ENCODE peak calls at places on chromosomes 6 and 20, in four cellular contexts. F is naive thymus-derived CD4-positive, alpha-beta T cell; Z is psoas muscle; U is endothelial cell of umbilical vein. H is an unnamed sample.

GRCh38 chr20:37575884-37576283 is 48.2 kb upstream of the BLCAP start:
- DNase-seq in U (no peak), Z (no peak), F (no peak), H (no peak)

GRCh38 chr6:65776332-65776731 is 69.3 kb upstream of the EYS start:
- DNase-seq in U (no peak), F (no peak), Z (no peak), H (no peak)

GRCh38 chr6:42898891-42899361 is 16.9 kb upstream of the PTCRA start:
- DNase-seq in U (peak; percentile 64), F (peak; percentile 32), Z (peak; percentile 22), H (no peak)

GRCh38 chr20:61609461-61609860 is 357.4 kb downstream of the CDH4 start:
- DNase-seq in F (no peak), Z (no peak), U (no peak), H (no peak)

GRCh38 chr20:10177326-10177725 is 41.3 kb upstream of the SNAP25 start:
- DNase-seq in Z (no peak), U (no peak), F (no peak), H (no peak)

GRCh38 chr6:43096451-43097097 is 20.5 kb downstream of the PTK7 start:
- DNase-seq in Z (no peak), U (peak; percentile 35), F (no peak), H (no peak)

GRCh38 chr20:44963325-44964215 is 2.7 kb upstream of the STK4 start:
- DNase-seq in F (no peak), U (no peak), Z (no peak), H (no peak)

GRCh38 chr6:53020005-53020744 is 25.1 kb upstream of the GSTA4 start:
- DNase-seq in F (no peak), U (no peak), Z (no peak), H (no peak)

GRCh38 chr6:51541847-51542246 is 545.6 kb downstream of the PKHD1 start:
- DNase-seq in Z (no peak), F (no peak), U (no peak), H (no peak)

GRCh38 chr6:122286512-122286911 is 112.9 kb upstream of the HSF2 start:
- DNase-seq in F (no peak), U (no peak), Z (no peak), H (no peak)

GRCh38 chr6:145887969-145888368 is 73.4 kb upstream of the FBXO30 start:
- DNase-seq in F (no peak), Z (no peak), U (peak; percentile 70), H (no peak)

GRCh38 chr6:159979136-159979874 is 10.4 kb downstream of the IGF2R start:
- DNase-seq in Z (peak; percentile 70), F (no peak), U (peak; percentile 46), H (no peak)

GRCh38 chr20:50546729-50547314 is 36.6 kb downstream of the PTPN1 start:
- DNase-seq in F (no peak), Z (no peak), U (no peak), H (no peak)

GRCh38 chr6:133546098-133546497 is 304.9 kb downstream of the EYA4 start:
- DNase-seq in F (no peak), Z (no peak), U (no peak), H (no peak)

GRCh38 chr20:11807070-11807741 is 110.5 kb upstream of the BTBD3 start:
- DNase-seq in Z (no peak), U (peak; percentile 80), F (no peak), H (no peak)

GRCh38 chr6:37862992-37863391 is 43.5 kb downstream of the ZFAND3 start:
- DNase-seq in Z (no peak), F (no peak), U (no peak), H (no peak)

GRCh38 chr20:37233471-37234253 is 28.0 kb downstream of the GHRH start:
- DNase-seq in F (no peak), U (no peak), Z (no peak), H (no peak)

GRCh38 chr6:125931733-125932450 is 24.7 kb upstream of the HINT3 start:
- DNase-seq in U (peak; percentile 38), F (no peak), Z (no peak), H (no peak)

GRCh38 chr6:161830866-161831600 is 557.2 kb upstream of the AGPAT4 start:
- DNase-seq in F (no peak), U (no peak), Z (no peak), H (no peak)

GRCh38 chr20:4656491-4656890 is 65.2 kb upstream of the PRND start:
- DNase-seq in F (no peak), Z (no peak), U (peak; percentile 97), H (no peak)

GRCh38 chr6:158439255-158439654 is 120.6 kb upstream of the TMEM181 start:
- DNase-seq in F (no peak), Z (no peak), U (no peak), H (no peak)

GRCh38 chr20:63554361-63555278 is 661 bp downstream of the FNDC11 start:
- DNase-seq in U (no peak), F (no peak), Z (no peak), H (no peak)

GRCh38 chr6:169991913-169992312 is 240.5 kb downstream of the ERMARD start:
- DNase-seq in U (no peak), F (no peak), Z (no peak), H (no peak)

GRCh38 chr6:148811472-148811871 is 64.6 kb downstream of the UST start:
- DNase-seq in U (no peak), Z (no peak), F (no peak), H (no peak)

GRCh38 chr6:41643899-41644269 is 5.6 kb downstream of the MDFI start:
- DNase-seq in Z (no peak), U (no peak), F (no peak), H (no peak)

GRCh38 chr20:53829706-53830521 is 236.3 kb upstream of the ZNF217 start:
- DNase-seq in F (no peak), Z (no peak), U (peak; percentile 65), H (peak; percentile 36)

GRCh38 chr6:11350294-11350693 is 117.8 kb upstream of the NEDD9 start:
- DNase-seq in U (no peak), Z (no peak), F (no peak), H (no peak)

GRCh38 chr6:131787955-131788712 is 19.7 kb upstream of the ENPP1 start:
- DNase-seq in F (no peak), Z (peak; percentile 41), U (no peak), H (no peak)

GRCh38 chr20:46074006-46074405 is 15.8 kb downstream of the NCOA5 start:
- DNase-seq in F (no peak), U (no peak), Z (no peak), H (no peak)

GRCh38 chr20:46070215-46070910 is 19.4 kb downstream of the NCOA5 start:
- DNase-seq in F (no peak), Z (no peak), U (no peak), H (no peak)

GRCh38 chr20:46073024-46073423 is 16.7 kb downstream of the NCOA5 start:
- DNase-seq in U (no peak), Z (no peak), F (no peak), H (no peak)

GRCh38 chr20:46071573-46071972 is 18.2 kb downstream of the NCOA5 start:
- DNase-seq in U (no peak), Z (no peak), F (no peak), H (no peak)

DNA sequence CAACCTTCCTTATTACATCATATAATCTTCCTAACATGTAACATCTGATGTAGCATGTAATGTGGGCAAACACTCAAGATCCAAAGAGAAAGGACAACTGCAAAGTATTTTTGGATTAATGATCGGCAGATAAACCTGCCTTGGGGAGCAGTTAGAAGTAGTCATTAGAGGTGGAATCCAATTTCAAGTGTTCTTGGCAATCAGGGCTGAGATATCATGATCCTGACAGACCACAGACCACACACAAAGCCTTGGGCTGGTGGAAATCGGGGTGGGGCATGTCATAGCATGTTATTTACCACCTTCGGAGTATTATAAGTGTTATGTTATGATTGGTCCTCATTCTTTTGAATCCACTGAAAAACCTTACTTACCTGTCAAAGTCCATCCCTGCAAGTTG is 16.3 kb downstream of the NCOA5 start:
- DNase-seq in U (no peak), Z (no peak), F (no peak), H (no peak)
- H3K4me3 ChIP-seq in U (no peak overlapping the region), Z (no peak overlapping the region), F (no peak overlapping the region), H (no peak overlapping the region)

GRCh38 chr6:31197559-31198305 is 27.2 kb upstream of the POU5F1 start:
- DNase-seq in Z (peak; percentile 89), F (peak; percentile 78), U (peak; percentile 74), H (peak; percentile 53)
- H3K4me1 ChIP-seq in Z (peaks cover 5% of the 10 kb centered on the region), F (peaks cover 27% of the 10 kb centered on the region), U (peaks cover 4% of the 10 kb centered on the region), H (peaks cover 4% of the 10 kb centered on the region)

DNA sequence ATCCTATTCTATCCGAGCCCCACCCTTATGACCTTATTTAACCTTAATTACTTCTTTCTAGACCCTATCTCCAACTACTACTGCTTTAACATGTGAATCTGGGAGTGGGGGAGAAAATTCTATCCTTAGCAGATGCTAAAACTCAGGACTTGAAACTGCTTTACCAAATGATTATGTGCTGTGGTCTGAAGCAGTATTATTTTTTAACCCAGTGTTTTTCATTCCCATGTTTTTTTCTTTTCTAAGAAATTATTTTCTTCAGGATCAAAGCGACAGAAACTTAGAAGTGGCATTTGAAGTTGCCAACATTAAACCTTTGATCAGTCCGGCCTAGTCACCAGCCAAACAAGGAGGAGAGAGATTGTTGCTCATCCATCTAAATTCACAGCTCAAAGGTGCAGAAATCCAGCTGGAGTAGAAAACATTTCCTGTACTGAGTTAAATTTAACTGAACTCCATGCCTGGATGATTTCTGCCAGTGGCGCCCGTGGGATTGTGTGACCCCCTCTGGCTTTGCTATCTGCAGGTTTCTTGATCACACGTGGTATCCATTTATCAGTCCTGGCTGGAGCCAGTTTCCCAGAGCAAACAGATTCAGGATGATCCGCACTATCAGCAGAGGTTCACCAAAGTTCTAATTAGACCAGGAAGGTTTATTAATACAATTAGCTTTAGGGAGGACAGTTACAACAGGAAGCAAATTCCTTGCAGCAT is 300.5 kb downstream of the PLCB1 start:
- DNase-seq in Z (no peak), U (no peak), F (no peak), H (no peak)
- H3K27me3 ChIP-seq in Z (no peaks in the 10 kb centered on the region), U (no peaks in the 10 kb centered on the region), F (no peaks in the 10 kb centered on the region), H (no peaks in the 10 kb centered on the region)

GRCh38 chr6:73299171-73300073 is 36.4 kb upstream of the KHDC1 start:
- DNase-seq in Z (no peak), U (no peak), F (no peak), H (no peak)
- H3K4me3 ChIP-seq in Z (peak overlapping the region; percentile 46), U (peak overlapping the region; percentile 25), F (no peak overlapping the region), H (no peak overlapping the region)

GRCh38 chr6:121105461-121105860 is 228.8 kb downstream of the TBC1D32 start:
- DNase-seq in F (no peak), Z (no peak), U (no peak), H (no peak)

GRCh38 chr6:121112358-121112757 is 221.9 kb downstream of the TBC1D32 start:
- DNase-seq in U (no peak), Z (no peak), F (no peak), H (no peak)

GRCh38 chr6:121110733-121111132 is 223.5 kb downstream of the TBC1D32 start:
- DNase-seq in F (no peak), Z (no peak), U (no peak), H (no peak)

DNA sequence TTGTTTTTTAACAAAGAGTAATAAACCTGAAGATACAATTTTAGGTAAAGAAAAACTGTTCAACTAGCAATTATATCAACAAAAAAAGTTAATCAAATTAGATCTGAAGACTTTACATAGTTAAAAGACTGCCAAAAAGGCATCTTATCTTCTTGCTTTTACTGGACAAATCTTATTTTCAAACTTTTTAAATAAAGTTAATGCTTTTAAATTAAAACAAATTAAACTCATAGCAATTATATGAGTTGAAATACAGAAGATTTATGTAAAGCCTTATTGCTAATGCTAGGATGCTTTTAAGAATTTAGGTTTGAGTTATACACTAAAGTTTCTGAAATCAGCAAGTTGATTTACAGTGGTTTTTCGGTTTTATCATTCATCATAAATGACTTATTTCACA is 227.3 kb downstream of the TBC1D32 start:
- DNase-seq in F (no peak), U (no peak), Z (no peak), H (no peak)
- H3K4me1 ChIP-seq in F (no peaks in the 10 kb centered on the region), U (no peaks in the 10 kb centered on the region), Z (no peaks in the 10 kb centered on the region), H (no peaks in the 10 kb centered on the region)